ENCODE peak calls at places on chromosome 18, in eight cellular contexts. O is psoas muscle; M is pulmonary artery endothelial cell; P is pancreas; Q is stimulated activated CD8-positive, alpha-beta memory T cell treated with anti-CD3 and anti-CD28 coated beads, Interleukin-7, amount 100 ng/mL, for 48 hours; E is fibroblast of the conjunctiva; B is neural crest cell; C is NCI-H524. A is an unnamed sample.

GRCh38 chr18:26335139-26335933 is 109.1 kb downstream of the TAF4B start:
- DNase-seq in O (no peak), M (no peak), P (no peak), Q (no peak), E (peak), B (no peak), C (no peak), A (no peak)

GRCh38 chr18:63741769-63742168 is 33.4 kb upstream of the SERPINB7 start:
- DNase-seq in O (no peak), M (no peak), P (no peak), Q (no peak), E (no peak), B (no peak), C (peak), A (no peak)

GRCh38 chr18:70072678-70073077 is 125.0 kb upstream of the CD226 start:
- DNase-seq in O (no peak), M (no peak), P (no peak), Q (no peak), E (peak), B (no peak), C (peak), A (no peak)

GRCh38 chr18:79680100-79680879 is 687 bp downstream of the CTDP1 start:
- DNase-seq in O (peak), M (no peak), P (peak), Q (no peak), E (no peak), B (no peak), C (no peak), A (peak)

GRCh38 chr18:67665266-67665665 is 148.7 kb upstream of the DSEL start:
- DNase-seq in O (no peak), M (no peak), P (no peak), Q (no peak), E (no peak), B (no peak), C (no peak), A (no peak)

GRCh38 chr18:49827996-49828395 is 14.7 kb upstream of the ACAA2 start:
- DNase-seq in O (no peak), M (no peak), P (no peak), Q (no peak), E (no peak), B (no peak), C (no peak), A (no peak)

GRCh38 chr18:3340682-3341097 is 78.8 kb downstream of the MYL12B start:
- DNase-seq in O (no peak), M (no peak), P (no peak), Q (no peak), E (no peak), B (no peak), C (no peak), A (no peak)

GRCh38 chr18:31701752-31702151 is 17.4 kb upstream of the B4GALT6 start:
- DNase-seq in O (no peak), M (no peak), P (no peak), Q (no peak), E (no peak), B (no peak), C (no peak), A (no peak)

GRCh38 chr18:44423826-44424225 is 256.9 kb upstream of the SETBP1 start:
- DNase-seq in O (no peak), M (no peak), P (no peak), Q (no peak), E (no peak), B (no peak), C (no peak), A (no peak)

GRCh38 chr18:59779979-59780378 is 82.8 kb upstream of the CCBE1 start:
- DNase-seq in O (no peak), M (peak), P (no peak), Q (no peak), E (peak), B (no peak), C (no peak), A (peak)

GRCh38 chr18:28065031-28065792 is 111.7 kb downstream of the CDH2 start:
- DNase-seq in O (no peak), M (no peak), P (no peak), Q (no peak), E (no peak), B (no peak), C (no peak), A (no peak)

GRCh38 chr18:2406544-2406943 is 164.8 kb downstream of the METTL4 start:
- DNase-seq in O (no peak), M (no peak), P (no peak), Q (no peak), E (peak), B (no peak), C (no peak), A (no peak)

GRCh38 chr18:57088883-57089282 is 58.0 kb upstream of the BOD1L2 start:
- DNase-seq in O (no peak), M (no peak), P (no peak), Q (no peak), E (no peak), B (no peak), C (peak), A (no peak)

GRCh38 chr18:634551-635045 is 22.9 kb upstream of the TYMS start:
- DNase-seq in O (no peak), M (no peak), P (no peak), Q (no peak), E (no peak), B (no peak), C (no peak), A (no peak)

GRCh38 chr18:12246849-12247808 is 7.0 kb upstream of the CIDEA start:
- DNase-seq in O (no peak), M (no peak), P (no peak), Q (no peak), E (no peak), B (peak), C (no peak), A (no peak)

GRCh38 chr18:23523429-23524212 is 20.3 kb downstream of the RMC1 start:
- DNase-seq in O (no peak), M (no peak), P (no peak), Q (no peak), E (no peak), B (no peak), C (no peak), A (no peak)

GRCh38 chr18:7535436-7536190 is 31.5 kb upstream of the PTPRM start:
- DNase-seq in O (no peak), M (no peak), P (no peak), Q (no peak), E (no peak), B (no peak), C (no peak), A (no peak)

GRCh38 chr18:75477913-75478312 is 50.4 kb upstream of the SMIM21 start:
- DNase-seq in O (no peak), M (no peak), P (no peak), Q (no peak), E (no peak), B (no peak), C (peak), A (no peak)

GRCh38 chr18:22271030-22271429 is 101.6 kb downstream of the GATA6 start:
- DNase-seq in O (no peak), M (no peak), P (no peak), Q (no peak), E (no peak), B (no peak), C (no peak), A (no peak)

GRCh38 chr18:2526320-2526719 is 45.0 kb downstream of the METTL4 start:
- DNase-seq in O (no peak), M (no peak), P (no peak), Q (no peak), E (no peak), B (no peak), C (peak), A (no peak)

GRCh38 chr18:27954226-27954625 is 222.7 kb downstream of the CDH2 start:
- DNase-seq in O (no peak), M (no peak), P (no peak), Q (no peak), E (peak), B (no peak), C (peak), A (no peak)

GRCh38 chr18:54679318-54680149 is 88.5 kb downstream of the DYNAP start:
- DNase-seq in O (no peak), M (no peak), P (peak), Q (no peak), E (peak), B (no peak), C (peak), A (no peak)

GRCh38 chr18:23828426-23828825 is 139.2 kb downstream of the LAMA3 start:
- DNase-seq in O (no peak), M (peak), P (no peak), Q (peak), E (peak), B (no peak), C (no peak), A (no peak)

GRCh38 chr18:7616661-7617060 is 49.5 kb downstream of the PTPRM start:
- DNase-seq in O (peak), M (no peak), P (no peak), Q (no peak), E (no peak), B (no peak), C (no peak), A (no peak)

A was measured in adrenal gland.